ENCODE peak calls at places on chromosome 4, in seven cellular contexts. E, F, W, O, G, C and S are unnamed samples. For H3K9me3, the result is how much of the 10 kb centered on the place peaks cover.

GRCh38 chr4:89539797-89540711 is 232.5 kb upstream of the GPRIN3 start:
- DNase-seq in W (no peak), G (no peak), O (no peak), F (no peak), C (peak), E (no peak), S (no peak)

GRCh38 chr4:87506974-87507701 is 22.0 kb downstream of the SPARCL1 start:
- DNase-seq in C (peak), E (no peak), G (no peak), W (no peak), O (no peak), F (no peak), S (no peak)

GRCh38 chr4:5712517-5712916 is 1.5 kb downstream of the EVC start:
- DNase-seq in O (no peak), W (peak), G (peak), E (no peak), F (no peak), C (peak), S (no peak)

GRCh38 chr4:142984871-142985585 is 138.9 kb upstream of the INPP4B start:
- DNase-seq in O (no peak), E (no peak), W (no peak), G (peak), F (no peak), C (peak), S (no peak)

GRCh38 chr4:181569553-181569952 is 673.6 kb upstream of the TENM3 start:
- DNase-seq in O (no peak), F (no peak), E (no peak), G (peak), W (no peak), C (peak), S (no peak)

GRCh38 chr4:61511716-61512488 is 311.8 kb downstream of the ADGRL3 start:
- DNase-seq in G (peak), F (no peak), O (no peak), E (no peak), C (peak), W (no peak), S (no peak)

GRCh38 chr4:111883557-111883999 is 261.7 kb upstream of the FAM241A start:
- DNase-seq in C (no peak), W (no peak), F (no peak), O (peak), E (no peak), G (no peak), S (no peak)

GRCh38 chr4:16579866-16580265 is 318.6 kb downstream of the LDB2 start:
- DNase-seq in G (no peak), E (no peak), W (no peak), O (peak), F (no peak), C (no peak), S (no peak)

GRCh38 chr4:187618701-187619278 is 376.8 kb upstream of the ZFP42 start:
- DNase-seq in E (no peak), F (no peak), O (no peak), G (peak), W (no peak), C (no peak), S (no peak)

GRCh38 chr4:5747746-5748365 is 36.9 kb downstream of the EVC start:
- DNase-seq in C (peak), G (peak), O (no peak), W (no peak), F (peak), E (no peak), S (no peak)

GRCh38 chr4:19187104-19187503 is 1064.6 kb upstream of the SLIT2 start:
- DNase-seq in E (no peak), W (no peak), F (no peak), O (no peak), C (peak), G (no peak), S (no peak)

GRCh38 chr4:1478766-1479355 is 72.6 kb upstream of the NKX1-1 start:
- DNase-seq in W (no peak), F (no peak), O (peak), G (no peak), E (no peak), C (no peak), S (no peak)

GRCh38 chr4:129545599-129546278 is 449.8 kb downstream of the C4orf33 start:
- DNase-seq in G (peak), W (no peak), C (peak), O (peak), F (no peak), E (peak), S (no peak)

DNA sequence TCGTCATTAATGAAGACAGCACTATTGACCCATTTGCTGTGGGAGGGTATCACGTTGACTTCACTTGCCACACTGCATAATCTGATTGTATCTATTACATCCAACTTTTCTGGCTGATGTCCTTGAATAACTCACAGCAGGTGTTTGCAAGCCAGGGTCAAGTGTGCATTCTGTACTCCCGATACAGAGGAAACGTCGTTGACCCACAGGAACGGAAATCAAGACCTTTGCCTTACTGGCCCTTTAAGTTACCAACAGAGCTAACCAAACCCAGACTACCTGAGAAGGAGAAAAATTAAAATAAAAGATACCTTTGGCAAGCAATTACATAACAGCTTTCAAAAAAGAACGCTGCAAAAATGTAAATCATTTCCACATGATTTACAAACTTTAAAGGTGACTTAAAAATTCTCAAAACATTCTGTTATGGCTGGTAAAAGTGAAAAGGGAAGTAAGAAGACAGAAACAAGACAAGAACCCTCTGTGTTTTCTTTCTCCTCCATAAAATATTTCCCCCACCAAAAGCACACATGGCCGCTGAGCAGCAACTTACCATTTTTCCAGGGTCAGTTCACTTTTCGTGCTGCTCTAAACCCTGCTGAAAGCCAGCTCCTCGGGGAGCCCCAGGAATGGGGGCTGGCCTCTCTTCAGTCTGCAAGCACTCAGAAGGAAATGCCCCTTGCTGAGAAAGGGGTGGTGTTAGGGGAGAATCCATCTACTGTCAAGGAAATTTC is 6.5 kb upstream of the SHISA3 start:
- DNase-seq in E (no peak), G (no peak), W (no peak), C (no peak), O (no peak), F (no peak), S (no peak)
- H3K9me3 ChIP-seq in E (under half), G (under half), W (under half), C (under half), O (under half), F (under half), S (under half)

DNA sequence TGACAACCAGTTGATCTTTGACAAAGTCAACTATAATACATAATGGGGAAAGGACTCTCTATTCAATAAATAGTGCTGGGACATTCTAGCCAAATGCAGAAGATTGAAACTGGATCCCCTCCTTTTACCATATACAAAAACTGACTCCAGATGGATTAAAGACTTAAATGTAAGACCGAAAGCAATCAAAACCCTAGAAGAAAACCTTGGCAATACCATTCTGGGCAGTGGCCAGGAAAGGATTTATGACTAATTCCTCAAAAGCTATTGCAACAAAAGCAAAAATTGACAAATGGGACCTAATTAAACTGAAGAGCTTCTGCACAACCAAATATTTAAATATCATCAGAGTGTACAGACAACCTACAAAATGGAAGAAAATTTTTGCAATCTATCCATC is 185.1 kb downstream of the NPNT start:
- DNase-seq in O (no peak), G (peak), E (no peak), W (no peak), C (peak), F (no peak), S (no peak)
- H3K9me3 ChIP-seq in O (under half), G (under half), E (under half), W (under half), C (under half), F (under half), S (under half)

DNA sequence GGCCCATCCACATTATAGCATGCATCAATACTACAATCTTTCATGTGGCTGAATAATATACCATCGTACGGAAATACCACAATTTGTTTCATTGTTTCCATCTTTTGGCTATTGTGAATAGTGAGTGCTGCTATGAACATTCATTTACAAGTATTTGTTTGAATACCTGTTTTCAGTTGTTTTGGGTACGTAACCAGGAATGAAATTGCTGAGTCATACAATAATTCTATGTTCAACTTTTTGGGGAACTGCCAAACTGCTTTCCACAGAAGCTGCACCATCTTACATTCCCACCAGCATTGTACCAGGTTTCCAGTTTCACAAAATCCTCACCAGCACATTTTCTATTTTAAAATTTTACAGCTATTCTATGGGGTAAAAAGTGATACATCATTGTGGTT is 28.5 kb upstream of the MANBA start:
- DNase-seq in E (no peak), C (peak), O (no peak), G (peak), W (no peak), F (no peak), S (no peak)
- H3K9me3 ChIP-seq in E (under half), C (under half), O (under half), G (under half), W (under half), F (under half), S (under half)

GRCh38 chr4:24969486-24969885 is 56.6 kb upstream of the CCDC149 start:
- DNase-seq in F (no peak), O (no peak), G (no peak), C (no peak), E (no peak), W (no peak), S (no peak)
- H3K9me3 ChIP-seq in F (under half), O (under half), G (under half), C (under half), E (under half), W (under half), S (under half)